ENCODE peak calls at places on chromosomes 7 and 10, in ten cellular contexts. V is epithelial cell of esophagus, W is left ventricle myocardium inferior, L is GM23338, G is colonic mucosa, B is PC-9, O is pancreas, C is choroid plexus epithelial cell, N is AG10803, Y is IMR-90. I is an unnamed sample.

GRCh38 chr7:6462094-6462493 is 14.3 kb upstream of the DAGLB start:
- DNase-seq in V (no peak), W (no peak), L (no peak), G (no peak), B (no peak), O (no peak), C (no peak), N (peak), Y (no peak), I (no peak)

GRCh38 chr7:12067156-12067831 is 143.8 kb upstream of the TMEM106B start:
- DNase-seq in V (peak), W (no peak), L (peak), G (peak), B (peak), O (peak), C (peak), N (peak), Y (peak), I (peak)

GRCh38 chr7:128914566-128915151 is 4.2 kb upstream of the KCP start:
- DNase-seq in V (no peak), W (no peak), L (peak), G (no peak), B (no peak), O (no peak), C (no peak), N (no peak), Y (no peak), I (no peak)

GRCh38 chr7:114703677-114704076 is 218.2 kb upstream of the MDFIC start:
- DNase-seq in V (peak), W (no peak), L (no peak), G (no peak), B (peak), O (no peak), C (peak), N (no peak), Y (peak), I (peak)

GRCh38 chr10:33801705-33802104 is 467.2 kb upstream of the NRP1 start:
- DNase-seq in V (peak), W (no peak), L (no peak), G (no peak), B (peak), O (no peak), C (peak), N (no peak), Y (peak), I (no peak)

GRCh38 chr10:44470779-44471178 is 85.9 kb upstream of the CXCL12 start:
- DNase-seq in V (no peak), W (no peak), L (no peak), G (no peak), B (no peak), O (no peak), C (no peak), N (no peak), Y (no peak), I (peak)

GRCh38 chr10:110241841-110242240 is 34.4 kb downstream of the MXI1 start:
- DNase-seq in V (no peak), W (no peak), L (no peak), G (no peak), B (no peak), O (no peak), C (no peak), N (no peak), Y (no peak), I (no peak)

GRCh38 chr7:149354119-149354518 is 92.1 kb downstream of the ZNF783 start:
- DNase-seq in V (no peak), W (no peak), L (no peak), G (no peak), B (no peak), O (no peak), C (no peak), N (no peak), Y (no peak), I (no peak)

DNA sequence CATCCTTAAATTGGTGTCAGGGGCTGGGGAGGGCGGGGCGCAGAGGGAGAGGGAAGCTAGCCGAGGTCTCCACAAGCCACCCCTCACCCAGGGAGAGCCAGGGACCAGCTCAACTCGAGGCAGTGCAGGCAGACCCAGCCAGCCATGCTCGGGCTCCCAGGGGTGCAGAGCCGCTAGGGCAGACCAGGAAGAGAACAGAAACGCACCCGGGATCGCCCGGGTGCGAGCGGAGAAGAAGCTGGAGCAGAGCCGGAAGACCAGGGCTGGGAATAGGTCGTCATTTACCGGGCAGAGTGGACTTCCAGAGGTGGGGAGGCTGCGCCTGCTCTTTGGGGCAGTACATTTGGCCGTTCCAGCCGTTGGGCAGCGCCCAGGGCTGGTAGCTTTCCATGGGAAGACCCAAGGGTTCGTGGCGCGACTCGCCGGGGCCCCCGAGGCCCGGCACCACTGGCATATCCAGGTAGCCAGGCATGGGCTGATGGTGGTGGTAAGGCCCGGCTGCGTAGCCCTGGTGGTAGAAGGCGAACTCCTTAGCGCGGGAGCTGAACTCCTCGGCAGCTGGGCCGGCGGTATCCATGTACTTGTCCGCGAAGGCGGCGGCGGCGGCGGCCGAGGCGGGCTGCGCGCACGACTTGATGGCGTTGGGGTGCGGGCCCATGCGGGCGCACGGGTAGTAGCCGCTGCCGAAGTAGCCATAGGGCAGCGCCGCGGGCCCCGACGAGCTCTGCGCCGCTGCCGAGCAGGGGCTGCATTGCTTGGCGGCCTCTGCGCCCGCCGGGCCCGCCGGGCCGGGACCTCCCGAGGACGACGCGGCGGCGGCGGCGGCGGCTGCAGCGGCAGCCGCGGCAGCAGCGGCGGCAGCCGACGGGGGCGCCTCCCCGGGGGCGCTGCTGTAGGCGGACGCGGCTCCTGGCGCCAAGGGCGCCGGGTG is 755 bp downstream of the HOXA13 start:
- DNase-seq in V (no peak), W (no peak), L (peak), G (peak), B (peak), O (no peak), C (peak), N (peak), Y (no peak), I (no peak)
- H3K4me3 ChIP-seq in V (no peak), W (peak), L (peak), G (peak), B (peak), O (no peak), C (no peak), N (peak), Y (no peak), I (no peak)

DNA sequence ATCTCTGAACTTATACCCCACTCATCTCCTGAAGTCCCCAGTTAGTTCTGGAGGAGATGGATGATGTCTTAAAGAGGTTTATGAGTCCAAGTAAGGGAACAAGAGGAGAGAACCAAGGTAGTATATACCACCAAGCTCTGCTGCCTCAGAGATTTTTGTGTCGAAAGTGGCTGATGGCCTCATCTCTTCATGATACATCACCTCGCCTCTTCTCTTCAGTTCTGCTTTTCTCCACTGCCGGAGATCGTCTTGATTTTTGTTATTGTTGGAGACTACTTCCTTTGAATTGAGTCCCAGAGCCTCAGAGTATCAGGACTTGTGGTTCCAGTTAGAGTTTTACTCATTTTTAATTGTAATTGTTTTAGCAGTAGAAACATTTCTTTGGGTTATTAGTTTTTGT is 1.9 kb downstream of the VTI1A start:
- DNase-seq in V (no peak), W (no peak), L (no peak), G (no peak), B (no peak), O (no peak), C (no peak), N (no peak), Y (no peak), I (no peak)
- TF ChIP-seq CTCF in V (no peak), W (no peak), L (no peak), G (no peak), B (no peak), O (no peak), C (no peak), N (no peak), Y (no peak), I (no peak)

GRCh38 chr7:100017875-100018274 is 2.5 kb downstream of the ZKSCAN1 start:
- DNase-seq in V (no peak), W (no peak), L (no peak), G (no peak), B (no peak), O (no peak), C (no peak), N (no peak), Y (no peak), I (no peak)

GRCh38 chr7:100016209-100016901 is 959 bp downstream of the ZKSCAN1 start:
- DNase-seq in V (no peak), W (no peak), L (no peak), G (peak), B (no peak), O (no peak), C (peak), N (no peak), Y (no peak), I (peak)

GRCh38 chr7:100019908-100020307 is 4.5 kb downstream of the ZKSCAN1 start:
- DNase-seq in V (no peak), W (no peak), L (no peak), G (no peak), B (no peak), O (no peak), C (no peak), N (no peak), Y (no peak), I (no peak)

GRCh38 chr7:100015232-100016208 is at the start of gene ZKSCAN1:
- DNase-seq in V (peak), W (peak), L (peak), G (peak), B (peak), O (peak), C (peak), N (peak), Y (peak), I (peak)

GRCh38 chr7:100017300-100017699 is 1.9 kb downstream of the ZKSCAN1 start:
- DNase-seq in V (no peak), W (no peak), L (no peak), G (peak), B (no peak), O (peak), C (no peak), N (no peak), Y (no peak), I (no peak)
- H3K4me3 ChIP-seq in V (peak), W (peak), L (no peak), G (peak), B (no peak), O (peak), C (no peak), N (no peak), Y (no peak), I (peak)

GRCh38 chr7:135167360-135167759 is 3.1 kb downstream of the CYREN start:
- DNase-seq in V (no peak), W (no peak), L (no peak), G (peak), B (no peak), O (no peak), C (no peak), N (no peak), Y (no peak), I (no peak)
- TF ChIP-seq CTCF in V (no peak), W (no peak), L (no peak), G (no peak), B (no peak), O (no peak), C (no peak), N (no peak), Y (no peak), I (no peak)

GRCh38 chr10:1359599-1359955 is 303.4 kb downstream of the WDR37 start:
- DNase-seq in V (no peak), W (no peak), L (no peak), G (no peak), B (no peak), O (no peak), C (no peak), N (no peak), Y (no peak), I (no peak)

GRCh38 chr10:1361411-1362105 is 305.4 kb downstream of the WDR37 start:
- DNase-seq in V (no peak), W (no peak), L (no peak), G (no peak), B (no peak), O (no peak), C (no peak), N (no peak), Y (no peak), I (no peak)

GRCh38 chr10:1360011-1360580 is 303.9 kb downstream of the WDR37 start:
- DNase-seq in V (no peak), W (no peak), L (peak), G (no peak), B (no peak), O (no peak), C (no peak), N (no peak), Y (no peak), I (no peak)

GRCh38 chr10:1358860-1359598 is 302.8 kb downstream of the WDR37 start:
- DNase-seq in V (no peak), W (no peak), L (no peak), G (no peak), B (no peak), O (no peak), C (no peak), N (no peak), Y (no peak), I (no peak)

DNA sequence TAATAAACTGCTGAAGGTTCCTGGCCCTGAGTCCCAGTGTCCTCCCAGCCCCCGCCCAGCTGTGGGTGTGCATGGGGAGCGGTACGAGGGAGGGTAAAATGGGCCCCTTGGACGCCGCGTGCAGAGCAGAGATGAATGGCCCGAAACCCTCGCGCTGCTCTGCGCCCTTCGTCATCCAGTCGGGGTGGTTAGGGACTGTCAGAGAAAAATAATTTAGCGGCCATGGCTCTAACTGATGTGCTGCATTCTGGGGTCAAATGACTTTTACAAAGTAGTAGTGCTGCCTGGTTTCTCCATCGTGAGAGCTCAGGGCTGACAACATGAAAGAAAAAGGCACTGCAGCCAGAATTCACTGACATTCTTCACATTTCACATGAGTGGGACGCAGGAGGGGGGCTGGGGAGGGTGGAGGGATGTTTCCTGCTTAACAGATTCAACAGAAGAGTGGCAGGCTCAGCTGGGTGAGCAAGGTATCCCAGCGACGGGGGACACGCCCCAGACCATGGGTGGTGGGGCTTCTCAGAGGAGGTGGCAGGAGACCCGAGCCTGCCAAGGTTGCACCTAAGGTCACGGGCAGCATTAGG is 304.5 kb downstream of the WDR37 start:
- DNase-seq in V (no peak), W (no peak), L (peak), G (no peak), B (no peak), O (no peak), C (no peak), N (no peak), Y (no peak), I (no peak)
- H3K4me3 ChIP-seq in V (no peak), W (no peak), L (no peak), G (no peak), B (no peak), O (no peak), C (no peak), N (no peak), Y (no peak), I (no peak)

DNA sequence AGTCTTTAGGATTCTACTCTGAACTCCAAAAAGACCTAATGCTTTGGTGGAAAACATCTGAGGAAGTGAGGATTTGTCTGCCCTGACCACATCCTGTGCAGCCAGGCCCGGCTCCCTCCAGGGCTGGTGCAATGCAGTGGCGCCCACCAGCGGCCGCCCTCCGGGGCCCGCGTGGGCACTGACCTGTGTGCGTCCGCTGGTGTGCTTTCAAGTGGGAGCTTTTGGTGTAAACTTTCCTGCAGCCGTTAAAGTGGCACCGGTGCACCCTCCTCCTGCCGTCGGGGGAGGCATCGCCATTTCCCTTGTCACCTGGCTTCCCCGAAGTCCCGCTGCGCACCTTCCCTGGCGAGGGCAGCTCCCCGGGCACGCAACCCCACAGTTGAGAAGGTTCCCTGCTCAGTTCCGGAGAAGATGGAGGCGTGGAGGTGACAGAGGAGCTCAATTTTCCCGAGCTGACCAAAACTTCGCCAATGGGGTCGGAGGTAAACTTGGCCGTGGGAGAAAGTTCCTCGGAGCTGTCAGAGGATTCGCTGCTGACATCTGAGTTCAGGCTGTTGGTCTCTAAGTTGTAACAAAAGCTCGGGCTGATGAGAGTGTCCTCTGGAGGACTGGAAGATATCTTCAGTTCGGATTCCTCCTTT is 3.4 kb downstream of the KLF6 start:
- DNase-seq in V (peak), W (peak), L (no peak), G (peak), B (no peak), O (no peak), C (peak), N (peak), Y (peak), I (peak)
- TF ChIP-seq CTCF in V (peak), W (peak), L (peak), G (no peak), B (peak), O (no peak), C (peak), N (peak), Y (peak), I (peak)

GRCh38 chr10:60781678-60782077 is 3.4 kb downstream of the CDK1 start:
- DNase-seq in V (no peak), W (no peak), L (no peak), G (no peak), B (no peak), O (no peak), C (peak), N (no peak), Y (no peak), I (peak)
- H3K4me3 ChIP-seq in V (peak), W (no peak), L (peak), G (no peak), B (peak), O (no peak), C (no peak), N (no peak), Y (no peak), I (no peak)

GRCh38 chr7:94632338-94633024 is 23.5 kb downstream of the SGCE start:
- DNase-seq in V (peak), W (no peak), L (peak), G (no peak), B (peak), O (no peak), C (peak), N (peak), Y (peak), I (peak)
- TF ChIP-seq CTCF in V (no peak), W (no peak), L (no peak), G (no peak), B (no peak), O (no peak), C (no peak), N (no peak), Y (no peak), I (no peak)

GRCh38 chr10:35194906-35195305 is 68.3 kb downstream of the CREM start:
- DNase-seq in V (peak), W (no peak), L (no peak), G (no peak), B (no peak), O (no peak), C (peak), N (peak), Y (peak), I (peak)
- H3K4me3 ChIP-seq in V (no peak), W (peak), L (peak), G (no peak), B (peak), O (no peak), C (peak), N (peak), Y (peak), I (peak)

DNA sequence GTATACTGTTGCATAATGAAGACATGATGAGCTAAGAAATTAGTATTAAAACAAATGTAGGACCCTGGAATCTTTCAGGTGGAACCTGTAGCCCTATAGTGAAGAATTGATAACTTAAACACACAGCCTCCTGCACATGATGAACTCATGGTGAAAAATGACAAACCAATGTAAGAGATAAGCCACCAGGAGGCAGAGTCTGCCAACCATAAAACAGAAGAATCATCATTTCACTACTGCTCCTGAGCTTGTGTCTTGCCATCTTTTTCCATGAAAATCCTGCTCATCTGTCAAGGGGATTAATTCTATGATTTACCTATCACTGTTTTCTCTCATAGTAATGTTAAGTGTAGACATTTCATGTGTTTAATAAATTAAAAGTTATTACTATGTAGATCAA is 363.9 kb downstream of the MALRD1 start:
- DNase-seq in V (peak), W (no peak), L (peak), G (no peak), B (no peak), O (no peak), C (peak), N (peak), Y (peak), I (peak)
- TF ChIP-seq CTCF in V (peak), W (peak), L (peak), G (peak), B (no peak), O (no peak), C (peak), N (peak), Y (peak), I (peak)